ENCODE peak calls at places on chromosomes 2 and 18, in four cellular contexts. Q is activated CD4-positive, alpha-beta T cell treated with anti-CD3 and anti-CD28 coated beads, Interleukin-2, amount 10 ng/mL, durations not matched to agents 7 days and 5 days; W is NCI-H1105 treated with DMSO at 0.1 percent for 48 hours; B is HEK293T. J is an unnamed sample.

GRCh38 chr2:207905546-207905945 is 119.8 kb downstream of the PLEKHM3 start:
- DNase-seq in Q (no peak), W (no peak), B (no peak), J (no peak)

GRCh38 chr2:15588329-15588919 is 3.2 kb upstream of the DDX1 start:
- DNase-seq in Q (peak), W (peak), B (peak), J (peak)

GRCh38 chr2:239953418-239954061 is 71.6 kb downstream of the NDUFA10 start:
- DNase-seq in Q (no peak), W (no peak), B (no peak), J (no peak)

GRCh38 chr2:60552096-60552850 is 1.2 kb downstream of the BCL11A start:
- DNase-seq in Q (no peak), W (peak), B (no peak), J (peak)

GRCh38 chr2:88669371-88670214 is 21.9 kb upstream of the RPIA start:
- DNase-seq in Q (peak), W (peak), B (peak), J (no peak)

GRCh38 chr2:79327460-79327859 is 167.9 kb upstream of the REG3A start:
- DNase-seq in Q (no peak), W (no peak), B (no peak), J (no peak)

GRCh38 chr18:52813637-52814416 is 473.8 kb downstream of the DCC start:
- DNase-seq in Q (no peak), W (no peak), B (no peak), J (no peak)

GRCh38 chr2:159044804-159045286 is 76.4 kb downstream of the TANC1 start:
- DNase-seq in Q (no peak), W (no peak), B (no peak), J (no peak)

GRCh38 chr2:237483018-237483731 is 3.9 kb upstream of the MLPH start:
- DNase-seq in Q (no peak), W (no peak), B (no peak), J (no peak)

GRCh38 chr2:96359310-96359709 is 23.7 kb downstream of the NCAPH start:
- DNase-seq in Q (peak), W (peak), B (no peak), J (no peak)

GRCh38 chr2:219171231-219171651 is 1.4 kb upstream of the SLC23A3 start:
- DNase-seq in Q (peak), W (peak), B (peak), J (no peak)

GRCh38 chr2:239944706-239945551 is 80.2 kb downstream of the NDUFA10 start:
- DNase-seq in Q (peak), W (no peak), B (no peak), J (peak)

GRCh38 chr2:43943323-43943722 is 52.5 kb downstream of the LRPPRC start:
- DNase-seq in Q (no peak), W (no peak), B (no peak), J (no peak)

GRCh38 chr18:59357928-59358327 is 1.1 kb downstream of the LMAN1 start:
- DNase-seq in Q (no peak), W (no peak), B (no peak), J (no peak)

GRCh38 chr2:19251554-19251953 is 106.9 kb downstream of the OSR1 start:
- DNase-seq in Q (no peak), W (no peak), B (no peak), J (no peak)

GRCh38 chr2:206316141-206316540 is 41.7 kb downstream of the ZDBF2 start:
- DNase-seq in Q (no peak), W (no peak), B (no peak), J (no peak)

GRCh38 chr18:26466026-26466425 is 82.3 kb downstream of the KCTD1 start:
- DNase-seq in Q (no peak), W (no peak), B (no peak), J (no peak)

GRCh38 chr18:77023115-77023782 is 109.3 kb downstream of the MBP start:
- DNase-seq in Q (no peak), W (no peak), B (no peak), J (peak)

GRCh38 chr2:64804651-64805050 is 150.9 kb upstream of the SERTAD2 start:
- DNase-seq in Q (no peak), W (no peak), B (no peak), J (no peak)

GRCh38 chr2:21728133-21728532 is 604.4 kb downstream of the TDRD15 start:
- DNase-seq in Q (no peak), W (no peak), B (no peak), J (no peak)

GRCh38 chr2:157376041-157376440 is 50.4 kb upstream of the ERMN start:
- DNase-seq in Q (no peak), W (no peak), B (no peak), J (no peak)

GRCh38 chr2:37809525-37809924 is 115.6 kb upstream of the RMDN2 start:
- DNase-seq in Q (no peak), W (no peak), B (peak), J (no peak)